ENCODE peak calls at places on chromosomes 11 and 22, in eight cellular contexts. One of them, this sample, is unnamed.
A peak's percentile ranks its signal among the peaks of the same experiment; 100 is the strongest.

GRCh38 chr11:20353829-20354434 is 9.6 kb upstream of the HTATIP2 start:
- DNase-seq in suprapubic skin: no peak
- DNase-seq in SK-N-SH: peak; percentile 67
- DNase-seq in stomach: peak; percentile 29
- DNase-seq in GM12878: no peak
- DNase-seq in H1: no peak
- DNase-seq in transverse colon: peak; percentile 45
- DNase-seq in esophagus muscularis mucosa: no peak
- DNase-seq in this sample: no peak

GRCh38 chr11:112805658-112806057 is 155.6 kb upstream of the NCAM1 start:
- DNase-seq in GM12878: no peak
- DNase-seq in SK-N-SH: no peak
- DNase-seq in transverse colon: no peak
- DNase-seq in H1: no peak
- DNase-seq in stomach: peak; percentile 57
- DNase-seq in suprapubic skin: no peak
- DNase-seq in esophagus muscularis mucosa: no peak
- DNase-seq in this sample: no peak

GRCh38 chr11:61083601-61084147 is 18.6 kb upstream of the CD5 start:
- DNase-seq in stomach: no peak
- DNase-seq in transverse colon: no peak
- DNase-seq in SK-N-SH: no peak
- DNase-seq in suprapubic skin: no peak
- DNase-seq in esophagus muscularis mucosa: no peak
- DNase-seq in GM12878: no peak
- DNase-seq in H1: no peak
- DNase-seq in this sample: peak; percentile 20

GRCh38 chr22:44445731-44446130 is 52.3 kb downstream of the RTL6 start:
- DNase-seq in GM12878: no peak
- DNase-seq in stomach: no peak
- DNase-seq in suprapubic skin: no peak
- DNase-seq in H1: no peak
- DNase-seq in SK-N-SH: no peak
- DNase-seq in esophagus muscularis mucosa: no peak
- DNase-seq in transverse colon: no peak
- DNase-seq in this sample: no peak

GRCh38 chr11:60348116-60348515 is 21.1 kb downstream of the MS4A6E start:
- DNase-seq in GM12878: no peak
- DNase-seq in H1: no peak
- DNase-seq in suprapubic skin: no peak
- DNase-seq in stomach: no peak
- DNase-seq in esophagus muscularis mucosa: no peak
- DNase-seq in transverse colon: no peak
- DNase-seq in SK-N-SH: no peak
- DNase-seq in this sample: no peak

GRCh38 chr22:46517255-46517761 is 20.1 kb downstream of the CELSR1 start:
- DNase-seq in H1: no peak
- DNase-seq in stomach: no peak
- DNase-seq in GM12878: no peak
- DNase-seq in suprapubic skin: peak; percentile 63
- DNase-seq in esophagus muscularis mucosa: no peak
- DNase-seq in transverse colon: no peak
- DNase-seq in SK-N-SH: no peak
- DNase-seq in this sample: no peak

GRCh38 chr22:20031732-20032406 is 11.0 kb downstream of the TANGO2 start:
- DNase-seq in GM12878: no peak
- DNase-seq in suprapubic skin: no peak
- DNase-seq in SK-N-SH: no peak
- DNase-seq in esophagus muscularis mucosa: no peak
- DNase-seq in H1: no peak
- DNase-seq in stomach: peak; percentile 35
- DNase-seq in transverse colon: peak; percentile 61
- DNase-seq in this sample: no peak

GRCh38 chr11:9251306-9251705 is 13.8 kb downstream of the DENND5A start:
- DNase-seq in H1: no peak
- DNase-seq in SK-N-SH: peak; percentile 43
- DNase-seq in transverse colon: no peak
- DNase-seq in suprapubic skin: no peak
- DNase-seq in esophagus muscularis mucosa: no peak
- DNase-seq in GM12878: no peak
- DNase-seq in stomach: no peak
- DNase-seq in this sample: no peak

GRCh38 chr11:125943661-125944349 is 2.0 kb upstream of the VSIG10L2 start:
- DNase-seq in esophagus muscularis mucosa: no peak
- DNase-seq in suprapubic skin: peak; percentile 25
- DNase-seq in SK-N-SH: no peak
- DNase-seq in stomach: peak; percentile 15
- DNase-seq in transverse colon: no peak
- DNase-seq in H1: no peak
- DNase-seq in GM12878: no peak
- DNase-seq in this sample: no peak

GRCh38 chr11:117269856-117270255 is 21.3 kb upstream of the BACE1-AS start:
- DNase-seq in transverse colon: no peak
- DNase-seq in esophagus muscularis mucosa: no peak
- DNase-seq in H1: no peak
- DNase-seq in suprapubic skin: no peak
- DNase-seq in SK-N-SH: no peak
- DNase-seq in stomach: no peak
- DNase-seq in GM12878: no peak
- DNase-seq in this sample: no peak

GRCh38 chr22:46748206-46748947 is 10.3 kb upstream of the CERK start:
- DNase-seq in transverse colon: no peak
- DNase-seq in H1: no peak
- DNase-seq in suprapubic skin: no peak
- DNase-seq in SK-N-SH: no peak
- DNase-seq in esophagus muscularis mucosa: no peak
- DNase-seq in stomach: no peak
- DNase-seq in GM12878: no peak
- DNase-seq in this sample: peak; percentile 32

GRCh38 chr11:132718711-132719641 is 813.3 kb downstream of the OPCML start:
- DNase-seq in suprapubic skin: no peak
- DNase-seq in GM12878: no peak
- DNase-seq in SK-N-SH: no peak
- DNase-seq in esophagus muscularis mucosa: no peak
- DNase-seq in stomach: no peak
- DNase-seq in H1: no peak
- DNase-seq in transverse colon: peak; percentile 27
- DNase-seq in this sample: peak; percentile 71

GRCh38 chr11:134683860-134684259 is 271.8 kb upstream of the B3GAT1 start:
- DNase-seq in SK-N-SH: no peak
- DNase-seq in esophagus muscularis mucosa: peak; percentile 75
- DNase-seq in stomach: no peak
- DNase-seq in suprapubic skin: no peak
- DNase-seq in H1: no peak
- DNase-seq in transverse colon: no peak
- DNase-seq in GM12878: no peak
- DNase-seq in this sample: no peak

DNA sequence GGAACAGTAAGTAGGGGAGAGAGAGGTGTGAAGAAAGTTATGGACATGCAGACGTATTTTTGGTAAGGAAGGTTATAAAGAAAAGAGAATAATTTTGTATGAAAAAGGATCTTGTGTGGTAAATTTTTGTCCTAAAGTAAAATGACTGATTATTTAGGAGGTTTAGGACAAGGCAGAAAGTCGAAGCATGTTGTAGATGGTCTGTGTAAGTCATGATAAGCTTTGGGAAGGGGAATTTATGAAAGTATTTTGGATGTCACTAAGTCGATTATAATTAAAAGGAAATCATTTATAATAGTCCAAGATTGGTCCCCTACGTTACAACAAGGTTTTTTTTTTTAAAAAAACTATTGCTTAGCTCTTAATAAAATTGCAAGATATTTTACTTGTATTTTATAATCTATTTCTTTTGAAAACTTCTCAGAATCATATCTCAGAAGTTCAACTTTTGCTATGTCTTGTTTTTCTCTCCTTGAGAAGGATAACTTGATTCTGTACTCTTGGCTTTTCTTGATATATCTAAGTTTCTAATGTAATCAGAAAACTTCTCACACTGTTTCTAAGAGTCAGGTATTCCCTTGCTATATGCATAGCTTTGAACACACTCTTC is 10.9 kb upstream of the CABP2 start:
- DNase-seq in esophagus muscularis mucosa: no peak
- DNase-seq in suprapubic skin: no peak
- DNase-seq in stomach: no peak
- DNase-seq in H1: no peak
- DNase-seq in SK-N-SH: no peak
- DNase-seq in transverse colon: no peak
- DNase-seq in GM12878: no peak
- DNase-seq in this sample: no peak
- TF ChIP-seq EP300 in esophagus muscularis mucosa: no peak
- TF ChIP-seq EP300 in suprapubic skin: no peak
- TF ChIP-seq EP300 in stomach: no peak
- TF ChIP-seq EP300 in H1: no peak
- TF ChIP-seq EP300 in SK-N-SH: no peak
- TF ChIP-seq EP300 in transverse colon: no peak
- TF ChIP-seq EP300 in GM12878: no peak
- TF ChIP-seq EP300 in this sample: no peak

GRCh38 chr11:65077466-65077865 is 6.4 kb downstream of the CDCA5 start:
- DNase-seq in transverse colon: no peak
- DNase-seq in suprapubic skin: no peak
- DNase-seq in GM12878: no peak
- DNase-seq in H1: no peak
- DNase-seq in stomach: no peak
- DNase-seq in SK-N-SH: peak; percentile 27
- DNase-seq in esophagus muscularis mucosa: no peak
- DNase-seq in this sample: no peak

GRCh38 chr11:65078151-65078550 is 5.7 kb downstream of the CDCA5 start:
- DNase-seq in SK-N-SH: peak; percentile 68
- DNase-seq in suprapubic skin: no peak
- DNase-seq in H1: no peak
- DNase-seq in stomach: peak; percentile 83
- DNase-seq in transverse colon: peak; percentile 86
- DNase-seq in esophagus muscularis mucosa: no peak
- DNase-seq in GM12878: no peak
- DNase-seq in this sample: peak; percentile 52

GRCh38 chr11:65083834-65084597 is at the start of the genes CDCA5 and ZFPL1:
- DNase-seq in stomach: peak; percentile 97
- DNase-seq in suprapubic skin: peak; percentile 96
- DNase-seq in H1: peak; percentile 70
- DNase-seq in esophagus muscularis mucosa: peak; percentile 99
- DNase-seq in SK-N-SH: peak; percentile 99
- DNase-seq in GM12878: peak; percentile 75
- DNase-seq in transverse colon: peak; percentile 96
- DNase-seq in this sample: peak; percentile 100

GRCh38 chr11:65083134-65083833 is 556 bp downstream of the CDCA5 start:
- DNase-seq in SK-N-SH: peak; percentile 24
- DNase-seq in GM12878: no peak
- DNase-seq in esophagus muscularis mucosa: no peak
- DNase-seq in stomach: no peak
- DNase-seq in transverse colon: no peak
- DNase-seq in H1: no peak
- DNase-seq in suprapubic skin: no peak
- DNase-seq in this sample: no peak

DNA sequence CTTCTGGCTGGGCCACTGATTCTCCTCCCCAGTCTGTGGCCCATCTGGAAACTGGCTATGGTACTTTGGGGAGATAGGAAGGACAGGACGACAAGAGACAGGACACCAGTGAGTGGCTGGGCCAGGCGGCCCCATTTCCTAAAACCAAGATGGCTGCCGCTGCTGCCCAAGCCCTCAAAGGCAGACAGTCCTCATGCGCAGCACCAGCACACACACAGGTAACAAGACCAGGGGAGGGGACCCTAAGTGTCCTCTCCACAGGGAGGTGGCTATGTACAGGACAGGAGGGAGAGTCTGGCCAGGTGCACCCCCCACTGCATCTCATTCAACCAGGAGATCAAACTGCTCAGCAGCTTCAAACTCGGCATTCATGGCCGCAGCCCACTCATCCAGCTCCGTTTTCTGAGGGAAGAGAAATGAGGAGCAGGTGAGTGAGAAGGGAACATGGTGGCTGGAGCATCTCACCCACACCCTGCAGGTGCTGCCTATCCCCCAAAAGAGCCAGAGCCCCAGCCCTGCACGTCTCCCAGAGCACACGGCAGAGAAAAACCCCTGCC is 5.0 kb downstream of the CDCA5 start:
- DNase-seq in H1: no peak
- DNase-seq in suprapubic skin: no peak
- DNase-seq in esophagus muscularis mucosa: no peak
- DNase-seq in stomach: no peak
- DNase-seq in SK-N-SH: peak; percentile 4
- DNase-seq in GM12878: no peak
- DNase-seq in transverse colon: no peak
- DNase-seq in this sample: no peak
- TF ChIP-seq POLR2AphosphoS5 in H1: peak; percentile 7
- TF ChIP-seq POLR2AphosphoS5 in suprapubic skin: no peak
- TF ChIP-seq POLR2AphosphoS5 in esophagus muscularis mucosa: no peak
- TF ChIP-seq POLR2AphosphoS5 in stomach: no peak
- TF ChIP-seq POLR2AphosphoS5 in SK-N-SH: no peak
- TF ChIP-seq POLR2AphosphoS5 in GM12878: peak; percentile 38
- TF ChIP-seq POLR2AphosphoS5 in transverse colon: no peak
- TF ChIP-seq POLR2AphosphoS5 in this sample: no peak

DNA sequence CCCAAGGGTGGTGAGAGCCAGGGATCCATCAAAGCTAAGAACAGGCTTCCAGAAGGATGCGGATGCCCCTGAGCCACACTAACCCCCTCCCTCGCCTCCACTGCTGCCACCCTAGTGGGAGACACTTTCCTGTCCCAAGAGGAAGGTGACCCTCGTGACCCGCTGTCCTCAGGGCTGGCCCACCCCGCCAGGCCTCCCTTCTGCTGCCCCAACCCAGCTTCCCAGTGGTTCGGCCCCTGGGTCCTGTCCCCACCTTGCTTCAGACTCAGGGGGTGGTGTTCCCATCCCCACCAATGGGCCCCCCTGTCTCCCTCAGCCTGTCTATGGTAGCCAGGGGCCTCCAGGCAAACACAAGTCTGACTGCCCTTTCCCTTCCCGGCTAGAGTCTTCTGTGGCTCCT is 6.5 kb upstream of the PICK1 start:
- DNase-seq in transverse colon: no peak
- DNase-seq in stomach: no peak
- DNase-seq in SK-N-SH: no peak
- DNase-seq in suprapubic skin: no peak
- DNase-seq in GM12878: no peak
- DNase-seq in esophagus muscularis mucosa: no peak
- DNase-seq in H1: no peak
- DNase-seq in this sample: no peak
- H3K27ac ChIP-seq in transverse colon: no peak overlapping the region
- H3K27ac ChIP-seq in stomach: peak overlapping the region; percentile 32
- H3K27ac ChIP-seq in SK-N-SH: no peak overlapping the region
- H3K27ac ChIP-seq in suprapubic skin: no peak overlapping the region
- H3K27ac ChIP-seq in GM12878: no peak overlapping the region
- H3K27ac ChIP-seq in esophagus muscularis mucosa: no peak overlapping the region
- H3K27ac ChIP-seq in H1: no peak overlapping the region
- H3K27ac ChIP-seq in this sample: no peak overlapping the region

DNA sequence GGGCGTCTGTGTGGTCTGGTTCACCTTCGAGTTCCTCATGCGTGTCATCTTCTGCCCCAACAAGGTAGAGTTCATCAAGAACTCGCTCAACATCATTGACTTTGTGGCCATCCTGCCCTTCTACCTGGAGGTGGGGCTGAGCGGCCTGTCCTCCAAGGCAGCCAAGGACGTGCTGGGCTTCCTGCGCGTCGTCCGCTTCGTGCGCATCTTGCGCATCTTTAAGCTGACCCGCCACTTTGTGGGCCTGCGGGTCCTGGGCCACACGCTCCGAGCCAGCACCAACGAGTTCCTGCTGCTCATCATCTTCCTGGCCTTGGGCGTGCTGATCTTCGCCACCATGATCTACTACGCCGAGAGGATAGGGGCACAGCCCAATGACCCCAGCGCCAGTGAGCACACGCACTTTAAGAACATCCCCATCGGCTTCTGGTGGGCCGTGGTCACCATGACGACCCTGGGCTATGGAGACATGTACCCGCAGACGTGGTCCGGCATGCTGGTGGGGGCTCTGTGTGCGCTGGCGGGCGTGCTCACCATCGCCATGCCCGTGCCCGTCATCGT is 37.3 kb downstream of the KCNC1 start:
- DNase-seq in stomach: no peak
- DNase-seq in GM12878: no peak
- DNase-seq in esophagus muscularis mucosa: no peak
- DNase-seq in SK-N-SH: no peak
- DNase-seq in H1: no peak
- DNase-seq in suprapubic skin: no peak
- DNase-seq in transverse colon: no peak
- DNase-seq in this sample: no peak
- TF ChIP-seq EP300 in stomach: no peak
- TF ChIP-seq EP300 in GM12878: no peak
- TF ChIP-seq EP300 in esophagus muscularis mucosa: no peak
- TF ChIP-seq EP300 in SK-N-SH: no peak
- TF ChIP-seq EP300 in H1: no peak
- TF ChIP-seq EP300 in suprapubic skin: no peak
- TF ChIP-seq EP300 in transverse colon: no peak
- TF ChIP-seq EP300 in this sample: no peak